ENCODE peak calls at places on chromosomes 11 and 22, in ten cellular contexts. D, S, L, X, O, C, Q, N, A and F are unnamed samples.

GRCh38 chr11:134683860-134684259 is 271.8 kb upstream of the B3GAT1 start:
- DNase-seq in D (no peak), S (no peak), L (no peak), X (no peak), O (no peak), C (no peak), Q (no peak), N (no peak), A (no peak), F (peak; percentile 75)

GRCh38 chr11:88414385-88414861 is 76.9 kb upstream of the CTSC start:
- DNase-seq in D (no peak), S (peak; percentile 67), L (no peak), X (no peak), O (no peak), C (peak; percentile 93), Q (no peak), N (no peak), A (no peak), F (no peak)

GRCh38 chr11:119144825-119145476 is 3.9 kb upstream of the ABCG4 start:
- DNase-seq in D (peak; percentile 69), S (peak; percentile 53), L (no peak), X (peak; percentile 61), O (peak; percentile 57), C (peak; percentile 79), Q (peak; percentile 63), N (peak; percentile 88), A (peak; percentile 30), F (no peak)

GRCh38 chr22:50553310-50553709 is 7.6 kb downstream of the KLHDC7B start:
- DNase-seq in D (no peak), S (no peak), L (no peak), X (no peak), O (no peak), C (no peak), Q (no peak), N (no peak), A (no peak), F (no peak)

GRCh38 chr11:106961518-106961917 is 56.8 kb downstream of the GUCY1A2 start:
- DNase-seq in D (no peak), S (no peak), L (no peak), X (no peak), O (no peak), C (peak; percentile 95), Q (no peak), N (no peak), A (no peak), F (no peak)

GRCh38 chr22:38788016-38788415 is 5.9 kb downstream of the DNAL4 start:
- DNase-seq in D (no peak), S (peak; percentile 36), L (no peak), X (no peak), O (no peak), C (peak; percentile 89), Q (no peak), N (no peak), A (no peak), F (no peak)

GRCh38 chr22:19970479-19971275 is 29.1 kb upstream of the TXNRD2 start:
- DNase-seq in D (peak; percentile 74), S (peak; percentile 50), L (no peak), X (peak; percentile 65), O (peak; percentile 83), C (peak; percentile 72), Q (peak; percentile 54), N (peak; percentile 80), A (no peak), F (no peak)

GRCh38 chr11:112320668-112321067 is 60.0 kb upstream of the PLET1 start:
- DNase-seq in D (peak; percentile 71), S (peak; percentile 74), L (peak; percentile 51), X (no peak), O (peak; percentile 76), C (peak; percentile 95), Q (no peak), N (no peak), A (peak; percentile 75), F (no peak)

GRCh38 chr22:42353883-42354727 is 78.1 kb downstream of the NFAM1 start:
- DNase-seq in D (no peak), S (no peak), L (no peak), X (no peak), O (no peak), C (peak; percentile 16), Q (no peak), N (peak; percentile 79), A (no peak), F (no peak)

GRCh38 chr11:2927493-2927800 is 1.8 kb downstream of the PHLDA2 start:
- DNase-seq in D (no peak), S (no peak), L (no peak), X (no peak), O (no peak), C (no peak), Q (no peak), N (no peak), A (no peak), F (no peak)

GRCh38 chr11:79419120-79419519 is 21.7 kb downstream of the TENM4 start:
- DNase-seq in D (peak; percentile 60), S (no peak), L (no peak), X (no peak), O (no peak), C (no peak), Q (no peak), N (no peak), A (no peak), F (no peak)

GRCh38 chr11:45145421-45146071 is 893 bp upstream of the PRDM11 start:
- DNase-seq in D (peak; percentile 31), S (peak; percentile 43), L (no peak), X (peak; percentile 71), O (no peak), C (peak; percentile 70), Q (no peak), N (peak; percentile 90), A (no peak), F (peak; percentile 72)

GRCh38 chr11:67252831-67253239 is 13.4 kb upstream of the GRK2 start:
- DNase-seq in D (no peak), S (peak; percentile 31), L (no peak), X (no peak), O (no peak), C (peak; percentile 45), Q (peak; percentile 53), N (peak; percentile 63), A (no peak), F (no peak)

GRCh38 chr22:29951675-29952413 is 68.9 kb downstream of the MTMR3 start:
- DNase-seq in D (no peak), S (no peak), L (no peak), X (no peak), O (no peak), C (no peak), Q (no peak), N (no peak), A (no peak), F (no peak)
- H3K4me1 ChIP-seq in D (peaks cover 23% of the 10 kb centered on the region), S (peaks cover 20% of the 10 kb centered on the region), L (peaks cover 22% of the 10 kb centered on the region), X (peaks cover 10% of the 10 kb centered on the region), O (peaks cover 6% of the 10 kb centered on the region), C (peaks cover 10% of the 10 kb centered on the region), Q (no peaks in the 10 kb centered on the region), N (no peaks in the 10 kb centered on the region), A (peaks cover 13% of the 10 kb centered on the region), F (peaks cover 58% of the 10 kb centered on the region)

GRCh38 chr11:48207881-48208280 is 8.7 kb upstream of the OR4B1 start:
- DNase-seq in D (no peak), S (no peak), L (no peak), X (no peak), O (no peak), C (no peak), Q (no peak), N (no peak), A (no peak), F (no peak)

DNA sequence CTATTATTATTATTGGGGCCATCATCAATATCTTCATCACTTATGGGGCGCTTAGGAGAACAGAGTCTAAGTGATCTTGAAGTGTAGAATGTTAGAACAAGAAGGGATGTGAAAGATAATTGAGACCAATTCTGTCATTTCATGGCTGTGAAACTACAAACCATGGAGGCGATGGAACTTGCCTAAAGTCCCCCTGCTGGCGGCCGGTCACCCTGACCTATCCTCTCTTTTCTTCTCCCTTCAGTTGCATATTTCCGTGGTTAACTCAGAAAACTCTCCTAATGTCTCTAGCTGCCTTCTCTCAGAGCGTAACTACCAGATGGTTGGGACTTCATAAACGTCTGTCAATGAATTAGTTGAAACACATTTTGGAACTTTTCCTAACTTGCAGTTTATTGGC is 6.6 kb upstream of the OR4B1 start:
- DNase-seq in D (no peak), S (no peak), L (no peak), X (no peak), O (no peak), C (peak; percentile 0), Q (no peak), N (no peak), A (no peak), F (no peak)
- H3K9me3 ChIP-seq in D (no peaks in the 10 kb centered on the region), S (no peaks in the 10 kb centered on the region), L (no peaks in the 10 kb centered on the region), X (peaks cover 7% of the 10 kb centered on the region), O (no peaks in the 10 kb centered on the region), C (no peaks in the 10 kb centered on the region), Q (no peaks in the 10 kb centered on the region), N (peaks cover 4% of the 10 kb centered on the region), A (no peaks in the 10 kb centered on the region), F (no peaks in the 10 kb centered on the region)

GRCh38 chr11:66144000-66144678 is 74.1 kb downstream of the PACS1 start:
- DNase-seq in D (no peak), S (no peak), L (no peak), X (no peak), O (no peak), C (no peak), Q (no peak), N (no peak), A (no peak), F (no peak)
- H3K4me1 ChIP-seq in D (peaks cover 15% of the 10 kb centered on the region), S (peaks cover 5% of the 10 kb centered on the region), L (no peaks in the 10 kb centered on the region), X (no peaks in the 10 kb centered on the region), O (no peaks in the 10 kb centered on the region), C (peaks cover 8% of the 10 kb centered on the region), Q (peaks cover 12% of the 10 kb centered on the region), N (peaks cover 5% of the 10 kb centered on the region), A (no peaks in the 10 kb centered on the region), F (no peaks in the 10 kb centered on the region)

GRCh38 chr11:37343279-37343678 is 745.2 kb upstream of the RAG2 start:
- DNase-seq in D (no peak), S (no peak), L (no peak), X (no peak), O (no peak), C (no peak), Q (no peak), N (no peak), A (no peak), F (no peak)
- H3K9me3 ChIP-seq in D (no peaks in the 10 kb centered on the region), S (no peaks in the 10 kb centered on the region), L (no peaks in the 10 kb centered on the region), X (no peaks in the 10 kb centered on the region), O (no peaks in the 10 kb centered on the region), C (no peaks in the 10 kb centered on the region), Q (no peaks in the 10 kb centered on the region), N (no peaks in the 10 kb centered on the region), A (no peaks in the 10 kb centered on the region), F (no peaks in the 10 kb centered on the region)

DNA sequence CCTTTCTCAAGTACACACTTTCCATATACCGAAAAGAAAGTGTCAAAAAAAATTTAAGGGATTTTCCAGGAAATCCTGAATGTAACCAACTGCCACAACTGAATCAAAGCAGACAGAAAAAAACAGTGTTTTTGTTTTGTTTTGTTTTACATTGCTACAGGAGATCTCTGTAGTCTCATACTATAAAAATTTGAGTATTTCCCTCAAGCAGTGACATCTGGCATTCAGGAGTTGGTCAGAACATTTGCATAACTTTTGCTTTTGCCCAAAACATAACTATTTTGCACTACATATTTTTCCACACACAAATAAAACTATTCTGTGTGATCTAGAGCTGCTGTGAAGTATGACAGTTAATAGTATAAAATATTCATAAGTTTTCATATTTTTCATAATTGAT is 98.7 kb downstream of the ARHGAP20 start:
- DNase-seq in D (no peak), S (no peak), L (no peak), X (no peak), O (no peak), C (no peak), Q (no peak), N (no peak), A (no peak), F (no peak)
- H3K4me1 ChIP-seq in D (no peaks in the 10 kb centered on the region), S (no peaks in the 10 kb centered on the region), L (no peaks in the 10 kb centered on the region), X (no peaks in the 10 kb centered on the region), O (no peaks in the 10 kb centered on the region), C (no peaks in the 10 kb centered on the region), Q (no peaks in the 10 kb centered on the region), N (no peaks in the 10 kb centered on the region), A (no peaks in the 10 kb centered on the region), F (no peaks in the 10 kb centered on the region)